ENCODE peak calls at places on chromosomes 3 and 15, in eight cellular contexts. One of them, this sample, is unnamed.

GRCh38 chr15:70262591-70263274 is 165.0 kb upstream of the TLE3 start:
- DNase-seq in type B pancreatic cell: no peak
- DNase-seq in GM23248: no peak
- DNase-seq in activated naive CD4-positive, alpha-beta T cell treated with anti-CD3 and anti-CD28 coated beads, Interleukin-2, amount 10 ng/mL, durations not matched to agents 7 days and 5 days: no peak
- DNase-seq in midbrain: no peak
- DNase-seq in HS-27A: no peak
- DNase-seq in GM10248: no peak
- DNase-seq in stimulated activated CD4-positive, alpha-beta T cell treated with anti-CD3 and anti-CD28 coated beads, Interleukin-1b, Interleukin-23, amount 100 ng/mL, for 24 hours: no peak
- DNase-seq in this sample: peak

GRCh38 chr15:28975766-28976179 is 90.0 kb downstream of the APBA2 start:
- DNase-seq in type B pancreatic cell: no peak
- DNase-seq in GM23248: peak
- DNase-seq in activated naive CD4-positive, alpha-beta T cell treated with anti-CD3 and anti-CD28 coated beads, Interleukin-2, amount 10 ng/mL, durations not matched to agents 7 days and 5 days: peak
- DNase-seq in midbrain: peak
- DNase-seq in HS-27A: no peak
- DNase-seq in GM10248: peak
- DNase-seq in stimulated activated CD4-positive, alpha-beta T cell treated with anti-CD3 and anti-CD28 coated beads, Interleukin-1b, Interleukin-23, amount 100 ng/mL, for 24 hours: peak
- DNase-seq in this sample: peak

GRCh38 chr15:48777645-48778337 is 33.1 kb downstream of the CEP152 start:
- DNase-seq in type B pancreatic cell: no peak
- DNase-seq in GM23248: no peak
- DNase-seq in activated naive CD4-positive, alpha-beta T cell treated with anti-CD3 and anti-CD28 coated beads, Interleukin-2, amount 10 ng/mL, durations not matched to agents 7 days and 5 days: no peak
- DNase-seq in midbrain: no peak
- DNase-seq in HS-27A: no peak
- DNase-seq in GM10248: no peak
- DNase-seq in stimulated activated CD4-positive, alpha-beta T cell treated with anti-CD3 and anti-CD28 coated beads, Interleukin-1b, Interleukin-23, amount 100 ng/mL, for 24 hours: no peak
- DNase-seq in this sample: no peak

GRCh38 chr3:123331006-123331405 is 117.9 kb downstream of the ADCY5 start:
- DNase-seq in type B pancreatic cell: no peak
- DNase-seq in GM23248: no peak
- DNase-seq in activated naive CD4-positive, alpha-beta T cell treated with anti-CD3 and anti-CD28 coated beads, Interleukin-2, amount 10 ng/mL, durations not matched to agents 7 days and 5 days: no peak
- DNase-seq in midbrain: no peak
- DNase-seq in HS-27A: no peak
- DNase-seq in GM10248: no peak
- DNase-seq in stimulated activated CD4-positive, alpha-beta T cell treated with anti-CD3 and anti-CD28 coated beads, Interleukin-1b, Interleukin-23, amount 100 ng/mL, for 24 hours: no peak
- DNase-seq in this sample: no peak

GRCh38 chr3:86978111-86978528 is 12.8 kb downstream of the VGLL3 start:
- DNase-seq in type B pancreatic cell: no peak
- DNase-seq in GM23248: peak
- DNase-seq in activated naive CD4-positive, alpha-beta T cell treated with anti-CD3 and anti-CD28 coated beads, Interleukin-2, amount 10 ng/mL, durations not matched to agents 7 days and 5 days: no peak
- DNase-seq in midbrain: no peak
- DNase-seq in HS-27A: peak
- DNase-seq in GM10248: no peak
- DNase-seq in stimulated activated CD4-positive, alpha-beta T cell treated with anti-CD3 and anti-CD28 coated beads, Interleukin-1b, Interleukin-23, amount 100 ng/mL, for 24 hours: no peak
- DNase-seq in this sample: no peak

GRCh38 chr15:28904541-28905303 is 18.9 kb downstream of the APBA2 start:
- DNase-seq in type B pancreatic cell: no peak
- DNase-seq in GM23248: no peak
- DNase-seq in activated naive CD4-positive, alpha-beta T cell treated with anti-CD3 and anti-CD28 coated beads, Interleukin-2, amount 10 ng/mL, durations not matched to agents 7 days and 5 days: no peak
- DNase-seq in midbrain: peak
- DNase-seq in HS-27A: no peak
- DNase-seq in GM10248: no peak
- DNase-seq in stimulated activated CD4-positive, alpha-beta T cell treated with anti-CD3 and anti-CD28 coated beads, Interleukin-1b, Interleukin-23, amount 100 ng/mL, for 24 hours: no peak
- DNase-seq in this sample: no peak

GRCh38 chr3:15858547-15859506 is 61.0 kb upstream of the ANKRD28 start:
- DNase-seq in type B pancreatic cell: peak
- DNase-seq in GM23248: peak
- DNase-seq in activated naive CD4-positive, alpha-beta T cell treated with anti-CD3 and anti-CD28 coated beads, Interleukin-2, amount 10 ng/mL, durations not matched to agents 7 days and 5 days: peak
- DNase-seq in midbrain: peak
- DNase-seq in HS-27A: no peak
- DNase-seq in GM10248: peak
- DNase-seq in stimulated activated CD4-positive, alpha-beta T cell treated with anti-CD3 and anti-CD28 coated beads, Interleukin-1b, Interleukin-23, amount 100 ng/mL, for 24 hours: peak
- DNase-seq in this sample: peak

GRCh38 chr3:177624523-177625495 is 427.5 kb upstream of the TBL1XR1 start:
- DNase-seq in type B pancreatic cell: no peak
- DNase-seq in GM23248: no peak
- DNase-seq in activated naive CD4-positive, alpha-beta T cell treated with anti-CD3 and anti-CD28 coated beads, Interleukin-2, amount 10 ng/mL, durations not matched to agents 7 days and 5 days: no peak
- DNase-seq in midbrain: no peak
- DNase-seq in HS-27A: no peak
- DNase-seq in GM10248: no peak
- DNase-seq in stimulated activated CD4-positive, alpha-beta T cell treated with anti-CD3 and anti-CD28 coated beads, Interleukin-1b, Interleukin-23, amount 100 ng/mL, for 24 hours: no peak
- DNase-seq in this sample: no peak

GRCh38 chr15:31275331-31276262 is 51.0 kb upstream of the KLF13 start:
- DNase-seq in type B pancreatic cell: no peak
- DNase-seq in GM23248: no peak
- DNase-seq in activated naive CD4-positive, alpha-beta T cell treated with anti-CD3 and anti-CD28 coated beads, Interleukin-2, amount 10 ng/mL, durations not matched to agents 7 days and 5 days: no peak
- DNase-seq in midbrain: no peak
- DNase-seq in HS-27A: no peak
- DNase-seq in GM10248: no peak
- DNase-seq in stimulated activated CD4-positive, alpha-beta T cell treated with anti-CD3 and anti-CD28 coated beads, Interleukin-1b, Interleukin-23, amount 100 ng/mL, for 24 hours: no peak
- DNase-seq in this sample: no peak

GRCh38 chr3:35664460-35664919 is 25.2 kb downstream of the ARPP21 start:
- DNase-seq in type B pancreatic cell: no peak
- DNase-seq in GM23248: peak
- DNase-seq in activated naive CD4-positive, alpha-beta T cell treated with anti-CD3 and anti-CD28 coated beads, Interleukin-2, amount 10 ng/mL, durations not matched to agents 7 days and 5 days: no peak
- DNase-seq in midbrain: peak
- DNase-seq in HS-27A: no peak
- DNase-seq in GM10248: no peak
- DNase-seq in stimulated activated CD4-positive, alpha-beta T cell treated with anti-CD3 and anti-CD28 coated beads, Interleukin-1b, Interleukin-23, amount 100 ng/mL, for 24 hours: no peak
- DNase-seq in this sample: no peak

GRCh38 chr15:80073197-80073596 is 13.7 kb downstream of the ZFAND6 start:
- DNase-seq in type B pancreatic cell: no peak
- DNase-seq in GM23248: peak
- DNase-seq in activated naive CD4-positive, alpha-beta T cell treated with anti-CD3 and anti-CD28 coated beads, Interleukin-2, amount 10 ng/mL, durations not matched to agents 7 days and 5 days: no peak
- DNase-seq in midbrain: no peak
- DNase-seq in HS-27A: no peak
- DNase-seq in GM10248: no peak
- DNase-seq in stimulated activated CD4-positive, alpha-beta T cell treated with anti-CD3 and anti-CD28 coated beads, Interleukin-1b, Interleukin-23, amount 100 ng/mL, for 24 hours: no peak
- DNase-seq in this sample: no peak

GRCh38 chr15:98425173-98425572 is 223.2 kb upstream of the IGF1R start:
- DNase-seq in type B pancreatic cell: no peak
- DNase-seq in GM23248: no peak
- DNase-seq in activated naive CD4-positive, alpha-beta T cell treated with anti-CD3 and anti-CD28 coated beads, Interleukin-2, amount 10 ng/mL, durations not matched to agents 7 days and 5 days: no peak
- DNase-seq in midbrain: no peak
- DNase-seq in HS-27A: no peak
- DNase-seq in GM10248: no peak
- DNase-seq in stimulated activated CD4-positive, alpha-beta T cell treated with anti-CD3 and anti-CD28 coated beads, Interleukin-1b, Interleukin-23, amount 100 ng/mL, for 24 hours: no peak
- DNase-seq in this sample: no peak

GRCh38 chr15:75313116-75313845 is 22.6 kb upstream of the COMMD4 start:
- DNase-seq in type B pancreatic cell: no peak
- DNase-seq in GM23248: no peak
- DNase-seq in activated naive CD4-positive, alpha-beta T cell treated with anti-CD3 and anti-CD28 coated beads, Interleukin-2, amount 10 ng/mL, durations not matched to agents 7 days and 5 days: no peak
- DNase-seq in midbrain: no peak
- DNase-seq in HS-27A: no peak
- DNase-seq in GM10248: no peak
- DNase-seq in stimulated activated CD4-positive, alpha-beta T cell treated with anti-CD3 and anti-CD28 coated beads, Interleukin-1b, Interleukin-23, amount 100 ng/mL, for 24 hours: no peak
- DNase-seq in this sample: no peak

GRCh38 chr3:16432714-16433113 is 80.8 kb downstream of the RFTN1 start:
- DNase-seq in type B pancreatic cell: no peak
- DNase-seq in GM23248: no peak
- DNase-seq in activated naive CD4-positive, alpha-beta T cell treated with anti-CD3 and anti-CD28 coated beads, Interleukin-2, amount 10 ng/mL, durations not matched to agents 7 days and 5 days: no peak
- DNase-seq in midbrain: no peak
- DNase-seq in HS-27A: no peak
- DNase-seq in GM10248: peak
- DNase-seq in stimulated activated CD4-positive, alpha-beta T cell treated with anti-CD3 and anti-CD28 coated beads, Interleukin-1b, Interleukin-23, amount 100 ng/mL, for 24 hours: no peak
- DNase-seq in this sample: no peak

GRCh38 chr15:94186770-94187331 is 44.5 kb upstream of the MCTP2 start:
- DNase-seq in type B pancreatic cell: no peak
- DNase-seq in GM23248: no peak
- DNase-seq in activated naive CD4-positive, alpha-beta T cell treated with anti-CD3 and anti-CD28 coated beads, Interleukin-2, amount 10 ng/mL, durations not matched to agents 7 days and 5 days: no peak
- DNase-seq in midbrain: no peak
- DNase-seq in HS-27A: no peak
- DNase-seq in GM10248: no peak
- DNase-seq in stimulated activated CD4-positive, alpha-beta T cell treated with anti-CD3 and anti-CD28 coated beads, Interleukin-1b, Interleukin-23, amount 100 ng/mL, for 24 hours: no peak
- DNase-seq in this sample: no peak

GRCh38 chr3:148605551-148605950 is 92.2 kb upstream of the AGTR1 start:
- DNase-seq in type B pancreatic cell: no peak
- DNase-seq in GM23248: no peak
- DNase-seq in activated naive CD4-positive, alpha-beta T cell treated with anti-CD3 and anti-CD28 coated beads, Interleukin-2, amount 10 ng/mL, durations not matched to agents 7 days and 5 days: no peak
- DNase-seq in midbrain: no peak
- DNase-seq in HS-27A: no peak
- DNase-seq in GM10248: no peak
- DNase-seq in stimulated activated CD4-positive, alpha-beta T cell treated with anti-CD3 and anti-CD28 coated beads, Interleukin-1b, Interleukin-23, amount 100 ng/mL, for 24 hours: no peak
- DNase-seq in this sample: no peak

GRCh38 chr3:45473841-45474240 is 85.5 kb downstream of the LARS2 start:
- DNase-seq in type B pancreatic cell: no peak
- DNase-seq in GM23248: peak
- DNase-seq in activated naive CD4-positive, alpha-beta T cell treated with anti-CD3 and anti-CD28 coated beads, Interleukin-2, amount 10 ng/mL, durations not matched to agents 7 days and 5 days: no peak
- DNase-seq in midbrain: no peak
- DNase-seq in HS-27A: no peak
- DNase-seq in GM10248: no peak
- DNase-seq in stimulated activated CD4-positive, alpha-beta T cell treated with anti-CD3 and anti-CD28 coated beads, Interleukin-1b, Interleukin-23, amount 100 ng/mL, for 24 hours: no peak
- DNase-seq in this sample: no peak

GRCh38 chr3:53159415-53160135 is 1.4 kb upstream of the PRKCD start:
- DNase-seq in type B pancreatic cell: no peak
- DNase-seq in GM23248: no peak
- DNase-seq in activated naive CD4-positive, alpha-beta T cell treated with anti-CD3 and anti-CD28 coated beads, Interleukin-2, amount 10 ng/mL, durations not matched to agents 7 days and 5 days: no peak
- DNase-seq in midbrain: no peak
- DNase-seq in HS-27A: no peak
- DNase-seq in GM10248: no peak
- DNase-seq in stimulated activated CD4-positive, alpha-beta T cell treated with anti-CD3 and anti-CD28 coated beads, Interleukin-1b, Interleukin-23, amount 100 ng/mL, for 24 hours: no peak
- DNase-seq in this sample: no peak

GRCh38 chr3:74768010-74768409 is 153.6 kb upstream of the CNTN3 start:
- DNase-seq in type B pancreatic cell: no peak
- DNase-seq in GM23248: no peak
- DNase-seq in activated naive CD4-positive, alpha-beta T cell treated with anti-CD3 and anti-CD28 coated beads, Interleukin-2, amount 10 ng/mL, durations not matched to agents 7 days and 5 days: no peak
- DNase-seq in midbrain: no peak
- DNase-seq in HS-27A: no peak
- DNase-seq in GM10248: no peak
- DNase-seq in stimulated activated CD4-positive, alpha-beta T cell treated with anti-CD3 and anti-CD28 coated beads, Interleukin-1b, Interleukin-23, amount 100 ng/mL, for 24 hours: no peak
- DNase-seq in this sample: no peak

GRCh38 chr15:53862371-53862770 is 102.9 kb upstream of the WDR72 start:
- DNase-seq in type B pancreatic cell: no peak
- DNase-seq in GM23248: no peak
- DNase-seq in activated naive CD4-positive, alpha-beta T cell treated with anti-CD3 and anti-CD28 coated beads, Interleukin-2, amount 10 ng/mL, durations not matched to agents 7 days and 5 days: no peak
- DNase-seq in midbrain: no peak
- DNase-seq in HS-27A: no peak
- DNase-seq in GM10248: no peak
- DNase-seq in stimulated activated CD4-positive, alpha-beta T cell treated with anti-CD3 and anti-CD28 coated beads, Interleukin-1b, Interleukin-23, amount 100 ng/mL, for 24 hours: no peak
- DNase-seq in this sample: no peak

GRCh38 chr3:60027335-60027734 is 977.5 kb upstream of the CFAP20DC start:
- DNase-seq in type B pancreatic cell: no peak
- DNase-seq in GM23248: no peak
- DNase-seq in activated naive CD4-positive, alpha-beta T cell treated with anti-CD3 and anti-CD28 coated beads, Interleukin-2, amount 10 ng/mL, durations not matched to agents 7 days and 5 days: no peak
- DNase-seq in midbrain: no peak
- DNase-seq in HS-27A: no peak
- DNase-seq in GM10248: no peak
- DNase-seq in stimulated activated CD4-positive, alpha-beta T cell treated with anti-CD3 and anti-CD28 coated beads, Interleukin-1b, Interleukin-23, amount 100 ng/mL, for 24 hours: no peak
- DNase-seq in this sample: no peak

GRCh38 chr3:53375019-53375418 is 27.7 kb upstream of the DCP1A start:
- DNase-seq in type B pancreatic cell: no peak
- DNase-seq in GM23248: peak
- DNase-seq in activated naive CD4-positive, alpha-beta T cell treated with anti-CD3 and anti-CD28 coated beads, Interleukin-2, amount 10 ng/mL, durations not matched to agents 7 days and 5 days: peak
- DNase-seq in midbrain: peak
- DNase-seq in HS-27A: no peak
- DNase-seq in GM10248: peak
- DNase-seq in stimulated activated CD4-positive, alpha-beta T cell treated with anti-CD3 and anti-CD28 coated beads, Interleukin-1b, Interleukin-23, amount 100 ng/mL, for 24 hours: peak
- DNase-seq in this sample: peak

GRCh38 chr15:69531302-69532027 is 78.8 kb downstream of the RPLP1 start:
- DNase-seq in type B pancreatic cell: no peak
- DNase-seq in GM23248: no peak
- DNase-seq in activated naive CD4-positive, alpha-beta T cell treated with anti-CD3 and anti-CD28 coated beads, Interleukin-2, amount 10 ng/mL, durations not matched to agents 7 days and 5 days: no peak
- DNase-seq in midbrain: no peak
- DNase-seq in HS-27A: no peak
- DNase-seq in GM10248: no peak
- DNase-seq in stimulated activated CD4-positive, alpha-beta T cell treated with anti-CD3 and anti-CD28 coated beads, Interleukin-1b, Interleukin-23, amount 100 ng/mL, for 24 hours: no peak
- DNase-seq in this sample: no peak

GRCh38 chr3:167110906-167111305 is 269.2 kb downstream of the ZBBX start:
- DNase-seq in type B pancreatic cell: no peak
- DNase-seq in GM23248: no peak
- DNase-seq in activated naive CD4-positive, alpha-beta T cell treated with anti-CD3 and anti-CD28 coated beads, Interleukin-2, amount 10 ng/mL, durations not matched to agents 7 days and 5 days: no peak
- DNase-seq in midbrain: no peak
- DNase-seq in HS-27A: no peak
- DNase-seq in GM10248: no peak
- DNase-seq in stimulated activated CD4-positive, alpha-beta T cell treated with anti-CD3 and anti-CD28 coated beads, Interleukin-1b, Interleukin-23, amount 100 ng/mL, for 24 hours: no peak
- DNase-seq in this sample: no peak

GRCh38 chr3:151016421-151016820 is 43.9 kb upstream of the CLRN1 start:
- DNase-seq in type B pancreatic cell: no peak
- DNase-seq in GM23248: peak
- DNase-seq in activated naive CD4-positive, alpha-beta T cell treated with anti-CD3 and anti-CD28 coated beads, Interleukin-2, amount 10 ng/mL, durations not matched to agents 7 days and 5 days: no peak
- DNase-seq in midbrain: no peak
- DNase-seq in HS-27A: no peak
- DNase-seq in GM10248: no peak
- DNase-seq in stimulated activated CD4-positive, alpha-beta T cell treated with anti-CD3 and anti-CD28 coated beads, Interleukin-1b, Interleukin-23, amount 100 ng/mL, for 24 hours: no peak
- DNase-seq in this sample: no peak

GRCh38 chr3:128863560-128863959 is 15.9 kb upstream of the ACAD9 start:
- DNase-seq in type B pancreatic cell: no peak
- DNase-seq in GM23248: no peak
- DNase-seq in activated naive CD4-positive, alpha-beta T cell treated with anti-CD3 and anti-CD28 coated beads, Interleukin-2, amount 10 ng/mL, durations not matched to agents 7 days and 5 days: peak
- DNase-seq in midbrain: no peak
- DNase-seq in HS-27A: no peak
- DNase-seq in GM10248: peak
- DNase-seq in stimulated activated CD4-positive, alpha-beta T cell treated with anti-CD3 and anti-CD28 coated beads, Interleukin-1b, Interleukin-23, amount 100 ng/mL, for 24 hours: no peak
- DNase-seq in this sample: no peak

GRCh38 chr3:134487406-134487805 is 1.5 kb downstream of the CEP63 start:
- DNase-seq in type B pancreatic cell: no peak
- DNase-seq in GM23248: no peak
- DNase-seq in activated naive CD4-positive, alpha-beta T cell treated with anti-CD3 and anti-CD28 coated beads, Interleukin-2, amount 10 ng/mL, durations not matched to agents 7 days and 5 days: no peak
- DNase-seq in midbrain: no peak
- DNase-seq in HS-27A: no peak
- DNase-seq in GM10248: peak
- DNase-seq in stimulated activated CD4-positive, alpha-beta T cell treated with anti-CD3 and anti-CD28 coated beads, Interleukin-1b, Interleukin-23, amount 100 ng/mL, for 24 hours: no peak
- DNase-seq in this sample: peak

GRCh38 chr3:146750196-146750595 is 145.1 kb upstream of the PLSCR5 start:
- DNase-seq in type B pancreatic cell: no peak
- DNase-seq in GM23248: peak
- DNase-seq in activated naive CD4-positive, alpha-beta T cell treated with anti-CD3 and anti-CD28 coated beads, Interleukin-2, amount 10 ng/mL, durations not matched to agents 7 days and 5 days: no peak
- DNase-seq in midbrain: no peak
- DNase-seq in HS-27A: peak
- DNase-seq in GM10248: no peak
- DNase-seq in stimulated activated CD4-positive, alpha-beta T cell treated with anti-CD3 and anti-CD28 coated beads, Interleukin-1b, Interleukin-23, amount 100 ng/mL, for 24 hours: no peak
- DNase-seq in this sample: no peak

GRCh38 chr3:183913580-183913920 is 28.9 kb upstream of the PARL start:
- DNase-seq in type B pancreatic cell: no peak
- DNase-seq in GM23248: no peak
- DNase-seq in activated naive CD4-positive, alpha-beta T cell treated with anti-CD3 and anti-CD28 coated beads, Interleukin-2, amount 10 ng/mL, durations not matched to agents 7 days and 5 days: no peak
- DNase-seq in midbrain: no peak
- DNase-seq in HS-27A: no peak
- DNase-seq in GM10248: no peak
- DNase-seq in stimulated activated CD4-positive, alpha-beta T cell treated with anti-CD3 and anti-CD28 coated beads, Interleukin-1b, Interleukin-23, amount 100 ng/mL, for 24 hours: no peak
- DNase-seq in this sample: no peak

GRCh38 chr3:10119376-10119775 is 3.9 kb downstream of the BRK1 start:
- DNase-seq in type B pancreatic cell: no peak
- DNase-seq in GM23248: no peak
- DNase-seq in activated naive CD4-positive, alpha-beta T cell treated with anti-CD3 and anti-CD28 coated beads, Interleukin-2, amount 10 ng/mL, durations not matched to agents 7 days and 5 days: no peak
- DNase-seq in midbrain: no peak
- DNase-seq in HS-27A: no peak
- DNase-seq in GM10248: no peak
- DNase-seq in stimulated activated CD4-positive, alpha-beta T cell treated with anti-CD3 and anti-CD28 coated beads, Interleukin-1b, Interleukin-23, amount 100 ng/mL, for 24 hours: no peak
- DNase-seq in this sample: no peak

GRCh38 chr3:110900583-110900982 is 171.0 kb upstream of the NECTIN3 start:
- DNase-seq in type B pancreatic cell: no peak
- DNase-seq in GM23248: peak
- DNase-seq in activated naive CD4-positive, alpha-beta T cell treated with anti-CD3 and anti-CD28 coated beads, Interleukin-2, amount 10 ng/mL, durations not matched to agents 7 days and 5 days: no peak
- DNase-seq in midbrain: no peak
- DNase-seq in HS-27A: peak
- DNase-seq in GM10248: no peak
- DNase-seq in stimulated activated CD4-positive, alpha-beta T cell treated with anti-CD3 and anti-CD28 coated beads, Interleukin-1b, Interleukin-23, amount 100 ng/mL, for 24 hours: no peak
- DNase-seq in this sample: no peak

GRCh38 chr3:180594631-180595348 is 7.2 kb upstream of the TTC14 start:
- DNase-seq in type B pancreatic cell: no peak
- DNase-seq in GM23248: peak
- DNase-seq in activated naive CD4-positive, alpha-beta T cell treated with anti-CD3 and anti-CD28 coated beads, Interleukin-2, amount 10 ng/mL, durations not matched to agents 7 days and 5 days: no peak
- DNase-seq in midbrain: peak
- DNase-seq in HS-27A: no peak
- DNase-seq in GM10248: peak
- DNase-seq in stimulated activated CD4-positive, alpha-beta T cell treated with anti-CD3 and anti-CD28 coated beads, Interleukin-1b, Interleukin-23, amount 100 ng/mL, for 24 hours: no peak
- DNase-seq in this sample: no peak